ENCODE peak calls at places on chromosome 21, in five cellular contexts. A is H1, E is GM12878, U is HCT116, B is Panc1. K is an unnamed sample.

GRCh38 chr21:36700961-36701911 is 2.3 kb downstream of the SIM2 start:
- DNase-seq in A (no peak), E (no peak), U (no peak), B (no peak), K (peak)

GRCh38 chr21:43289442-43289841 is 120.6 kb downstream of the CRYAA start:
- DNase-seq in A (no peak), E (no peak), U (no peak), B (no peak), K (no peak)

GRCh38 chr21:43734830-43735229 is 15.9 kb downstream of the PDXK start:
- DNase-seq in A (no peak), E (no peak), U (no peak), B (no peak), K (no peak)

GRCh38 chr21:42820513-42821465 is 58.5 kb downstream of the WDR4 start:
- DNase-seq in A (no peak), E (no peak), U (no peak), B (no peak), K (no peak)

GRCh38 chr21:16588433-16588860 is 858.7 kb downstream of the USP25 start:
- DNase-seq in A (no peak), E (no peak), U (no peak), B (peak), K (no peak)

GRCh38 chr21:28215214-28215954 is 777.3 kb downstream of the LTN1 start:
- DNase-seq in A (no peak), E (no peak), U (no peak), B (no peak), K (no peak)

GRCh38 chr21:39189857-39190604 is 6.8 kb upstream of the PSMG1 start:
- DNase-seq in A (no peak), E (no peak), U (no peak), B (no peak), K (no peak)

GRCh38 chr21:33334824-33335223 is 10.1 kb downstream of the IFNAR1 start:
- DNase-seq in A (no peak), E (no peak), U (no peak), B (no peak), K (no peak)

GRCh38 chr21:43269461-43269860 is 100.7 kb downstream of the CRYAA start:
- DNase-seq in A (no peak), E (no peak), U (no peak), B (no peak), K (peak)

GRCh38 chr21:33127154-33127893 is 57.4 kb downstream of the OLIG1 start:
- DNase-seq in A (no peak), E (peak), U (peak), B (peak), K (peak)

GRCh38 chr21:39630191-39630591 is 17.5 kb downstream of the B3GALT5 start:
- DNase-seq in A (no peak), E (no peak), U (peak), B (no peak), K (no peak)

GRCh38 chr21:14850394-14850793 is 214.4 kb downstream of the NRIP1 start:
- DNase-seq in A (no peak), E (no peak), U (no peak), B (no peak), K (no peak)

GRCh38 chr21:15826147-15826780 is 96.5 kb downstream of the USP25 start:
- DNase-seq in A (no peak), E (peak), U (peak), B (no peak), K (peak)

GRCh38 chr21:37249112-37249904 is 17.8 kb downstream of the VPS26C start:
- DNase-seq in A (no peak), E (peak), U (no peak), B (no peak), K (no peak)

GRCh38 chr21:39911286-39911685 is 44.0 kb downstream of the PCP4 start:
- DNase-seq in A (no peak), E (no peak), U (no peak), B (no peak), K (no peak)

GRCh38 chr21:39730418-39731107 is 14.4 kb upstream of the IGSF5 start:
- DNase-seq in A (no peak), E (no peak), U (no peak), B (no peak), K (no peak)

GRCh38 chr21:31220567-31220966 is 123.5 kb downstream of the TIAM1 start:
- DNase-seq in A (no peak), E (no peak), U (no peak), B (no peak), K (no peak)

GRCh38 chr21:38910390-38911008 is 104.8 kb downstream of the ETS2 start:
- DNase-seq in A (no peak), E (no peak), U (peak), B (no peak), K (no peak)

GRCh38 chr21:27346041-27346448 is 379.2 kb upstream of the ADAMTS5 start:
- DNase-seq in A (no peak), E (no peak), U (no peak), B (no peak), K (no peak)

GRCh38 chr21:26490771-26491170 is 82.3 kb downstream of the CYYR1 start:
- DNase-seq in A (no peak), E (no peak), U (no peak), B (no peak), K (no peak)

GRCh38 chr21:46188226-46189212 is 4.3 kb upstream of the SPATC1L start:
- DNase-seq in A (no peak), E (no peak), U (peak), B (no peak), K (peak)

GRCh38 chr21:46187814-46188213 is 3.6 kb upstream of the SPATC1L start:
- DNase-seq in A (no peak), E (no peak), U (no peak), B (no peak), K (no peak)

GRCh38 chr21:46190491-46191131 is 6.4 kb upstream of the SPATC1L start:
- DNase-seq in A (no peak), E (no peak), U (no peak), B (no peak), K (no peak)

GRCh38 chr21:46189959-46190490 is 5.8 kb upstream of the SPATC1L start:
- DNase-seq in A (no peak), E (no peak), U (no peak), B (no peak), K (no peak)

GRCh38 chr21:46189213-46189958 is 5.1 kb upstream of the SPATC1L start:
- DNase-seq in A (no peak), E (no peak), U (no peak), B (no peak), K (peak)
- TF ChIP-seq SIN3A in A (no peak), E (no peak), U (no peak), B (no peak), K (peak)

GRCh38 chr21:44817506-44817880 is 369 bp downstream of the SUMO3 start:
- DNase-seq in A (peak), E (no peak), U (peak), B (no peak), K (peak)
- TF ChIP-seq SIN3A in A (no peak), E (peak), U (no peak), B (no peak), K (peak)

GRCh38 chr21:41663805-41664788 is 102.8 kb downstream of the RIPK4 start:
- DNase-seq in A (no peak), E (peak), U (no peak), B (no peak), K (no peak)
- TF ChIP-seq SIN3A in A (no peak), E (no peak), U (no peak), B (no peak), K (no peak)

DNA sequence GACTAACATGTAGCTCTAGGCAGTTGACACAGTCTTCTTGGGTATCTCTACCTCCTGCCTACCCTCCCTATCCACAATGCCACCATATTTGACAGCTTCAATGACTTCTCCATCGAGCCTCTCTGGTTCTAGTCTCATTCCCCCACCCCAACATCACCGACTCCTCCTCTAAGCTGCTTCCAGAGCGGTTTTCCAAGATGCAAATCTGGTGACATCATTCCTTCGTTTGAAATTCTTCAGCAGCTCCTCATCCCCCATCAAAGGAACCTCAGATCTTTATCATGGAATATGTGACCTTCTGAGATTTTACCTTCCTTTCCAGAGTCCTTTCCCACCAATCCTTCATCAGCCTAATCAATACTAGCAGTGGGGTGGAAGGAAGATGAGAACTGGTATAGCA is 352.4 kb upstream of the RUNX1 start:
- DNase-seq in A (no peak), E (no peak), U (no peak), B (no peak), K (no peak)
- TF ChIP-seq SIN3A in A (no peak), E (no peak), U (no peak), B (no peak), K (no peak)

GRCh38 chr21:29382029-29382654 is 83.4 kb downstream of the BACH1 start:
- DNase-seq in A (no peak), E (no peak), U (no peak), B (no peak), K (no peak)
- TF ChIP-seq SIN3A in A (no peak), E (no peak), U (no peak), B (no peak), K (no peak)

DNA sequence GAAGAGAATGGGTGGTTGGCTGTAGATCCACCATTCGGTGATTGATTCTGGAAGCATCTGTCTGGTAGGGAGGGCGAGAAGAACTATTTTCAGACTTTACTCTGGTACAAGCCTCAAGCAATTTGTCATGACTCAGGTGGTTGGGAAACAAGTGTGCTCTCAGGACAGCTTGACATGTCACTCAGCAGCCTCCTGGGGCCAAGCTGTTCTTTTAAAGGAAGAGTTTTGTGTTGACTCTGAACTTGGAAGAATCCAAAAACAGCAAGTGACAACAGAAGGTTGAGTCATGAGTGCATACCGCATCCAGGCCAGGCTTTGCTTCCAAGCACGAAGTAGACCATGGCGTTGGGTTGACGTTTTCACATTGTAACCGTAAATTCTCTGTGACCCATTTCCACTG is 65.9 kb downstream of the CLIC6 start:
- DNase-seq in A (no peak), E (no peak), U (no peak), B (no peak), K (no peak)
- TF ChIP-seq SIN3A in A (no peak), E (no peak), U (no peak), B (no peak), K (no peak)